ENCODE peak calls at places on chromosomes 3 and 15, in ten cellular contexts. One of them, this sample, is unnamed.

GRCh38 chr15:100291106-100291505 is 50.7 kb downstream of the ADAMTS17 start:
- DNase-seq in A549: no peak
- DNase-seq in MM.1S: peak; percentile 29
- DNase-seq in stimulated activated naive B cell treated with anti-CD40 and anti-IgM and Interleukin-4, amounts not matched to agents 10 μg/mL and 1 μg/mL and 100 μg/mL, for 72 hours: no peak
- DNase-seq in NCI-H69: no peak
- DNase-seq in body of pancreas: no peak
- DNase-seq in activated T-helper 1 cell treated with Interleukin-2 at 50 U/mL for 16 hours: no peak
- DNase-seq in effector CD8-positive, alpha-beta T cell: no peak
- DNase-seq in sciatic nerve: no peak
- DNase-seq in NCI-H1092 treated with DMSO at 0.1 percent for 48 hours: no peak
- DNase-seq in this sample: no peak

GRCh38 chr15:43799209-43799944 is 643 bp downstream of the SERINC4 start:
- DNase-seq in A549: no peak
- DNase-seq in MM.1S: no peak
- DNase-seq in stimulated activated naive B cell treated with anti-CD40 and anti-IgM and Interleukin-4, amounts not matched to agents 10 μg/mL and 1 μg/mL and 100 μg/mL, for 72 hours: no peak
- DNase-seq in NCI-H69: peak; percentile 97
- DNase-seq in body of pancreas: peak; percentile 17
- DNase-seq in activated T-helper 1 cell treated with Interleukin-2 at 50 U/mL for 16 hours: no peak
- DNase-seq in effector CD8-positive, alpha-beta T cell: no peak
- DNase-seq in sciatic nerve: no peak
- DNase-seq in NCI-H1092 treated with DMSO at 0.1 percent for 48 hours: no peak
- DNase-seq in this sample: peak; percentile 43

GRCh38 chr3:175001091-175001490 is 142.0 kb downstream of the NAALADL2 start:
- DNase-seq in A549: no peak
- DNase-seq in MM.1S: no peak
- DNase-seq in stimulated activated naive B cell treated with anti-CD40 and anti-IgM and Interleukin-4, amounts not matched to agents 10 μg/mL and 1 μg/mL and 100 μg/mL, for 72 hours: no peak
- DNase-seq in NCI-H69: no peak
- DNase-seq in body of pancreas: no peak
- DNase-seq in activated T-helper 1 cell treated with Interleukin-2 at 50 U/mL for 16 hours: no peak
- DNase-seq in effector CD8-positive, alpha-beta T cell: no peak
- DNase-seq in sciatic nerve: no peak
- DNase-seq in NCI-H1092 treated with DMSO at 0.1 percent for 48 hours: no peak
- DNase-seq in this sample: no peak

GRCh38 chr3:157469571-157470294 is 33.1 kb downstream of the PTX3 start:
- DNase-seq in A549: no peak
- DNase-seq in MM.1S: no peak
- DNase-seq in stimulated activated naive B cell treated with anti-CD40 and anti-IgM and Interleukin-4, amounts not matched to agents 10 μg/mL and 1 μg/mL and 100 μg/mL, for 72 hours: no peak
- DNase-seq in NCI-H69: no peak
- DNase-seq in body of pancreas: no peak
- DNase-seq in activated T-helper 1 cell treated with Interleukin-2 at 50 U/mL for 16 hours: no peak
- DNase-seq in effector CD8-positive, alpha-beta T cell: no peak
- DNase-seq in sciatic nerve: no peak
- DNase-seq in NCI-H1092 treated with DMSO at 0.1 percent for 48 hours: no peak
- DNase-seq in this sample: no peak

GRCh38 chr3:187040637-187041361 is 98.5 kb downstream of the RPL39L start:
- DNase-seq in A549: no peak
- DNase-seq in MM.1S: no peak
- DNase-seq in stimulated activated naive B cell treated with anti-CD40 and anti-IgM and Interleukin-4, amounts not matched to agents 10 μg/mL and 1 μg/mL and 100 μg/mL, for 72 hours: no peak
- DNase-seq in NCI-H69: no peak
- DNase-seq in body of pancreas: no peak
- DNase-seq in activated T-helper 1 cell treated with Interleukin-2 at 50 U/mL for 16 hours: no peak
- DNase-seq in effector CD8-positive, alpha-beta T cell: no peak
- DNase-seq in sciatic nerve: no peak
- DNase-seq in NCI-H1092 treated with DMSO at 0.1 percent for 48 hours: no peak
- DNase-seq in this sample: no peak

GRCh38 chr15:50767332-50767861 is 1.9 kb upstream of the SPPL2A start:
- DNase-seq in A549: no peak
- DNase-seq in MM.1S: no peak
- DNase-seq in stimulated activated naive B cell treated with anti-CD40 and anti-IgM and Interleukin-4, amounts not matched to agents 10 μg/mL and 1 μg/mL and 100 μg/mL, for 72 hours: no peak
- DNase-seq in NCI-H69: peak; percentile 60
- DNase-seq in body of pancreas: peak; percentile 23
- DNase-seq in activated T-helper 1 cell treated with Interleukin-2 at 50 U/mL for 16 hours: no peak
- DNase-seq in effector CD8-positive, alpha-beta T cell: no peak
- DNase-seq in sciatic nerve: no peak
- DNase-seq in NCI-H1092 treated with DMSO at 0.1 percent for 48 hours: no peak
- DNase-seq in this sample: no peak

GRCh38 chr3:113153499-113154107 is 57.8 kb upstream of the BOC start:
- DNase-seq in A549: no peak
- DNase-seq in MM.1S: peak; percentile 61
- DNase-seq in stimulated activated naive B cell treated with anti-CD40 and anti-IgM and Interleukin-4, amounts not matched to agents 10 μg/mL and 1 μg/mL and 100 μg/mL, for 72 hours: no peak
- DNase-seq in NCI-H69: no peak
- DNase-seq in body of pancreas: no peak
- DNase-seq in activated T-helper 1 cell treated with Interleukin-2 at 50 U/mL for 16 hours: no peak
- DNase-seq in effector CD8-positive, alpha-beta T cell: no peak
- DNase-seq in sciatic nerve: no peak
- DNase-seq in NCI-H1092 treated with DMSO at 0.1 percent for 48 hours: no peak
- DNase-seq in this sample: no peak

GRCh38 chr3:109176726-109177125 is 40.2 kb downstream of the C3orf85 start:
- DNase-seq in A549: no peak
- DNase-seq in MM.1S: no peak
- DNase-seq in stimulated activated naive B cell treated with anti-CD40 and anti-IgM and Interleukin-4, amounts not matched to agents 10 μg/mL and 1 μg/mL and 100 μg/mL, for 72 hours: no peak
- DNase-seq in NCI-H69: no peak
- DNase-seq in body of pancreas: no peak
- DNase-seq in activated T-helper 1 cell treated with Interleukin-2 at 50 U/mL for 16 hours: no peak
- DNase-seq in effector CD8-positive, alpha-beta T cell: no peak
- DNase-seq in sciatic nerve: no peak
- DNase-seq in NCI-H1092 treated with DMSO at 0.1 percent for 48 hours: no peak
- DNase-seq in this sample: no peak

GRCh38 chr3:171788546-171789351 is 21.5 kb downstream of the PLD1 start:
- DNase-seq in A549: no peak
- DNase-seq in MM.1S: no peak
- DNase-seq in stimulated activated naive B cell treated with anti-CD40 and anti-IgM and Interleukin-4, amounts not matched to agents 10 μg/mL and 1 μg/mL and 100 μg/mL, for 72 hours: no peak
- DNase-seq in NCI-H69: peak; percentile 57
- DNase-seq in body of pancreas: no peak
- DNase-seq in activated T-helper 1 cell treated with Interleukin-2 at 50 U/mL for 16 hours: no peak
- DNase-seq in effector CD8-positive, alpha-beta T cell: no peak
- DNase-seq in sciatic nerve: no peak
- DNase-seq in NCI-H1092 treated with DMSO at 0.1 percent for 48 hours: no peak
- DNase-seq in this sample: no peak

GRCh38 chr15:77064539-77065308 is 6.2 kb downstream of the TSPAN3 start:
- DNase-seq in A549: no peak
- DNase-seq in MM.1S: no peak
- DNase-seq in stimulated activated naive B cell treated with anti-CD40 and anti-IgM and Interleukin-4, amounts not matched to agents 10 μg/mL and 1 μg/mL and 100 μg/mL, for 72 hours: no peak
- DNase-seq in NCI-H69: no peak
- DNase-seq in body of pancreas: no peak
- DNase-seq in activated T-helper 1 cell treated with Interleukin-2 at 50 U/mL for 16 hours: no peak
- DNase-seq in effector CD8-positive, alpha-beta T cell: no peak
- DNase-seq in sciatic nerve: no peak
- DNase-seq in NCI-H1092 treated with DMSO at 0.1 percent for 48 hours: no peak
- DNase-seq in this sample: peak; percentile 42

GRCh38 chr3:129595544-129596193 is 10.8 kb downstream of the PLXND1 start:
- DNase-seq in A549: no peak
- DNase-seq in MM.1S: no peak
- DNase-seq in stimulated activated naive B cell treated with anti-CD40 and anti-IgM and Interleukin-4, amounts not matched to agents 10 μg/mL and 1 μg/mL and 100 μg/mL, for 72 hours: no peak
- DNase-seq in NCI-H69: no peak
- DNase-seq in body of pancreas: no peak
- DNase-seq in activated T-helper 1 cell treated with Interleukin-2 at 50 U/mL for 16 hours: no peak
- DNase-seq in effector CD8-positive, alpha-beta T cell: no peak
- DNase-seq in sciatic nerve: no peak
- DNase-seq in NCI-H1092 treated with DMSO at 0.1 percent for 48 hours: no peak
- DNase-seq in this sample: no peak

GRCh38 chr3:134654031-134654430 is 3.2 kb upstream of the KY start:
- DNase-seq in A549: no peak
- DNase-seq in MM.1S: no peak
- DNase-seq in stimulated activated naive B cell treated with anti-CD40 and anti-IgM and Interleukin-4, amounts not matched to agents 10 μg/mL and 1 μg/mL and 100 μg/mL, for 72 hours: no peak
- DNase-seq in NCI-H69: no peak
- DNase-seq in body of pancreas: no peak
- DNase-seq in activated T-helper 1 cell treated with Interleukin-2 at 50 U/mL for 16 hours: no peak
- DNase-seq in effector CD8-positive, alpha-beta T cell: no peak
- DNase-seq in sciatic nerve: no peak
- DNase-seq in NCI-H1092 treated with DMSO at 0.1 percent for 48 hours: no peak
- DNase-seq in this sample: no peak

GRCh38 chr15:90638241-90638691 is 78.9 kb upstream of the BLM start:
- DNase-seq in A549: no peak
- DNase-seq in MM.1S: no peak
- DNase-seq in stimulated activated naive B cell treated with anti-CD40 and anti-IgM and Interleukin-4, amounts not matched to agents 10 μg/mL and 1 μg/mL and 100 μg/mL, for 72 hours: no peak
- DNase-seq in NCI-H69: peak; percentile 68
- DNase-seq in body of pancreas: no peak
- DNase-seq in activated T-helper 1 cell treated with Interleukin-2 at 50 U/mL for 16 hours: no peak
- DNase-seq in effector CD8-positive, alpha-beta T cell: no peak
- DNase-seq in sciatic nerve: no peak
- DNase-seq in NCI-H1092 treated with DMSO at 0.1 percent for 48 hours: peak; percentile 70
- DNase-seq in this sample: no peak

GRCh38 chr3:108403921-108404320 is 106.5 kb downstream of the MYH15 start:
- DNase-seq in A549: no peak
- DNase-seq in MM.1S: no peak
- DNase-seq in stimulated activated naive B cell treated with anti-CD40 and anti-IgM and Interleukin-4, amounts not matched to agents 10 μg/mL and 1 μg/mL and 100 μg/mL, for 72 hours: no peak
- DNase-seq in NCI-H69: peak; percentile 53
- DNase-seq in body of pancreas: no peak
- DNase-seq in activated T-helper 1 cell treated with Interleukin-2 at 50 U/mL for 16 hours: no peak
- DNase-seq in effector CD8-positive, alpha-beta T cell: no peak
- DNase-seq in sciatic nerve: no peak
- DNase-seq in NCI-H1092 treated with DMSO at 0.1 percent for 48 hours: no peak
- DNase-seq in this sample: no peak

GRCh38 chr3:197027151-197027895 is 2.3 kb downstream of the MELTF start:
- DNase-seq in A549: no peak
- DNase-seq in MM.1S: no peak
- DNase-seq in stimulated activated naive B cell treated with anti-CD40 and anti-IgM and Interleukin-4, amounts not matched to agents 10 μg/mL and 1 μg/mL and 100 μg/mL, for 72 hours: no peak
- DNase-seq in NCI-H69: no peak
- DNase-seq in body of pancreas: no peak
- DNase-seq in activated T-helper 1 cell treated with Interleukin-2 at 50 U/mL for 16 hours: no peak
- DNase-seq in effector CD8-positive, alpha-beta T cell: no peak
- DNase-seq in sciatic nerve: no peak
- DNase-seq in NCI-H1092 treated with DMSO at 0.1 percent for 48 hours: no peak
- DNase-seq in this sample: peak; percentile 6

GRCh38 chr3:120652281-120652680 is 29.8 kb downstream of the HGD start:
- DNase-seq in A549: no peak
- DNase-seq in MM.1S: no peak
- DNase-seq in stimulated activated naive B cell treated with anti-CD40 and anti-IgM and Interleukin-4, amounts not matched to agents 10 μg/mL and 1 μg/mL and 100 μg/mL, for 72 hours: no peak
- DNase-seq in NCI-H69: no peak
- DNase-seq in body of pancreas: no peak
- DNase-seq in activated T-helper 1 cell treated with Interleukin-2 at 50 U/mL for 16 hours: no peak
- DNase-seq in effector CD8-positive, alpha-beta T cell: no peak
- DNase-seq in sciatic nerve: no peak
- DNase-seq in NCI-H1092 treated with DMSO at 0.1 percent for 48 hours: no peak
- DNase-seq in this sample: no peak

GRCh38 chr3:126421573-126422119 is 26.9 kb downstream of the CFAP100 start:
- DNase-seq in A549: no peak
- DNase-seq in MM.1S: no peak
- DNase-seq in stimulated activated naive B cell treated with anti-CD40 and anti-IgM and Interleukin-4, amounts not matched to agents 10 μg/mL and 1 μg/mL and 100 μg/mL, for 72 hours: no peak
- DNase-seq in NCI-H69: no peak
- DNase-seq in body of pancreas: no peak
- DNase-seq in activated T-helper 1 cell treated with Interleukin-2 at 50 U/mL for 16 hours: no peak
- DNase-seq in effector CD8-positive, alpha-beta T cell: no peak
- DNase-seq in sciatic nerve: peak; percentile 40
- DNase-seq in NCI-H1092 treated with DMSO at 0.1 percent for 48 hours: no peak
- DNase-seq in this sample: no peak

GRCh38 chr3:46974421-46975227 is 1.9 kb downstream of the CCDC12 start:
- DNase-seq in A549: no peak
- DNase-seq in MM.1S: no peak
- DNase-seq in stimulated activated naive B cell treated with anti-CD40 and anti-IgM and Interleukin-4, amounts not matched to agents 10 μg/mL and 1 μg/mL and 100 μg/mL, for 72 hours: no peak
- DNase-seq in NCI-H69: no peak
- DNase-seq in body of pancreas: no peak
- DNase-seq in activated T-helper 1 cell treated with Interleukin-2 at 50 U/mL for 16 hours: no peak
- DNase-seq in effector CD8-positive, alpha-beta T cell: no peak
- DNase-seq in sciatic nerve: no peak
- DNase-seq in NCI-H1092 treated with DMSO at 0.1 percent for 48 hours: no peak
- DNase-seq in this sample: no peak

GRCh38 chr3:51799879-51800757 is 21.1 kb upstream of the IQCF6 start:
- DNase-seq in A549: peak; percentile 33
- DNase-seq in MM.1S: peak; percentile 56
- DNase-seq in stimulated activated naive B cell treated with anti-CD40 and anti-IgM and Interleukin-4, amounts not matched to agents 10 μg/mL and 1 μg/mL and 100 μg/mL, for 72 hours: no peak
- DNase-seq in NCI-H69: peak; percentile 44
- DNase-seq in body of pancreas: no peak
- DNase-seq in activated T-helper 1 cell treated with Interleukin-2 at 50 U/mL for 16 hours: no peak
- DNase-seq in effector CD8-positive, alpha-beta T cell: no peak
- DNase-seq in sciatic nerve: no peak
- DNase-seq in NCI-H1092 treated with DMSO at 0.1 percent for 48 hours: peak; percentile 8
- DNase-seq in this sample: peak; percentile 50

GRCh38 chr3:125317761-125318496 is 57.2 kb downstream of the ZNF148 start:
- DNase-seq in A549: no peak
- DNase-seq in MM.1S: no peak
- DNase-seq in stimulated activated naive B cell treated with anti-CD40 and anti-IgM and Interleukin-4, amounts not matched to agents 10 μg/mL and 1 μg/mL and 100 μg/mL, for 72 hours: no peak
- DNase-seq in NCI-H69: no peak
- DNase-seq in body of pancreas: no peak
- DNase-seq in activated T-helper 1 cell treated with Interleukin-2 at 50 U/mL for 16 hours: no peak
- DNase-seq in effector CD8-positive, alpha-beta T cell: no peak
- DNase-seq in sciatic nerve: no peak
- DNase-seq in NCI-H1092 treated with DMSO at 0.1 percent for 48 hours: no peak
- DNase-seq in this sample: no peak

GRCh38 chr3:44092497-44092896 is 149.2 kb upstream of the TOPAZ1 start:
- DNase-seq in A549: no peak
- DNase-seq in MM.1S: no peak
- DNase-seq in stimulated activated naive B cell treated with anti-CD40 and anti-IgM and Interleukin-4, amounts not matched to agents 10 μg/mL and 1 μg/mL and 100 μg/mL, for 72 hours: no peak
- DNase-seq in NCI-H69: no peak
- DNase-seq in body of pancreas: no peak
- DNase-seq in activated T-helper 1 cell treated with Interleukin-2 at 50 U/mL for 16 hours: no peak
- DNase-seq in effector CD8-positive, alpha-beta T cell: no peak
- DNase-seq in sciatic nerve: no peak
- DNase-seq in NCI-H1092 treated with DMSO at 0.1 percent for 48 hours: no peak
- DNase-seq in this sample: no peak

GRCh38 chr15:95016511-95017219 is 785.3 kb downstream of the MCTP2 start:
- DNase-seq in A549: no peak
- DNase-seq in MM.1S: no peak
- DNase-seq in stimulated activated naive B cell treated with anti-CD40 and anti-IgM and Interleukin-4, amounts not matched to agents 10 μg/mL and 1 μg/mL and 100 μg/mL, for 72 hours: no peak
- DNase-seq in NCI-H69: no peak
- DNase-seq in body of pancreas: no peak
- DNase-seq in activated T-helper 1 cell treated with Interleukin-2 at 50 U/mL for 16 hours: no peak
- DNase-seq in effector CD8-positive, alpha-beta T cell: no peak
- DNase-seq in sciatic nerve: no peak
- DNase-seq in NCI-H1092 treated with DMSO at 0.1 percent for 48 hours: no peak
- DNase-seq in this sample: no peak

GRCh38 chr15:93359780-93360161 is 270.8 kb upstream of the RGMA start:
- DNase-seq in A549: no peak
- DNase-seq in MM.1S: no peak
- DNase-seq in stimulated activated naive B cell treated with anti-CD40 and anti-IgM and Interleukin-4, amounts not matched to agents 10 μg/mL and 1 μg/mL and 100 μg/mL, for 72 hours: no peak
- DNase-seq in NCI-H69: no peak
- DNase-seq in body of pancreas: no peak
- DNase-seq in activated T-helper 1 cell treated with Interleukin-2 at 50 U/mL for 16 hours: no peak
- DNase-seq in effector CD8-positive, alpha-beta T cell: no peak
- DNase-seq in sciatic nerve: no peak
- DNase-seq in NCI-H1092 treated with DMSO at 0.1 percent for 48 hours: no peak
- DNase-seq in this sample: no peak

GRCh38 chr3:75978686-75979085 is 193.3 kb upstream of the ZNF717 start:
- DNase-seq in A549: no peak
- DNase-seq in MM.1S: no peak
- DNase-seq in stimulated activated naive B cell treated with anti-CD40 and anti-IgM and Interleukin-4, amounts not matched to agents 10 μg/mL and 1 μg/mL and 100 μg/mL, for 72 hours: no peak
- DNase-seq in NCI-H69: no peak
- DNase-seq in body of pancreas: no peak
- DNase-seq in activated T-helper 1 cell treated with Interleukin-2 at 50 U/mL for 16 hours: no peak
- DNase-seq in effector CD8-positive, alpha-beta T cell: no peak
- DNase-seq in sciatic nerve: no peak
- DNase-seq in NCI-H1092 treated with DMSO at 0.1 percent for 48 hours: no peak
- DNase-seq in this sample: no peak

GRCh38 chr15:51759557-51760070 is 8.2 kb downstream of the TMOD2 start:
- DNase-seq in A549: no peak
- DNase-seq in MM.1S: no peak
- DNase-seq in stimulated activated naive B cell treated with anti-CD40 and anti-IgM and Interleukin-4, amounts not matched to agents 10 μg/mL and 1 μg/mL and 100 μg/mL, for 72 hours: no peak
- DNase-seq in NCI-H69: peak; percentile 75
- DNase-seq in body of pancreas: peak; percentile 41
- DNase-seq in activated T-helper 1 cell treated with Interleukin-2 at 50 U/mL for 16 hours: no peak
- DNase-seq in effector CD8-positive, alpha-beta T cell: no peak
- DNase-seq in sciatic nerve: peak; percentile 70
- DNase-seq in NCI-H1092 treated with DMSO at 0.1 percent for 48 hours: peak; percentile 18
- DNase-seq in this sample: peak; percentile 41

GRCh38 chr15:44381223-44381622 is 46.2 kb upstream of the CTDSPL2 start:
- DNase-seq in A549: no peak
- DNase-seq in MM.1S: no peak
- DNase-seq in stimulated activated naive B cell treated with anti-CD40 and anti-IgM and Interleukin-4, amounts not matched to agents 10 μg/mL and 1 μg/mL and 100 μg/mL, for 72 hours: no peak
- DNase-seq in NCI-H69: no peak
- DNase-seq in body of pancreas: no peak
- DNase-seq in activated T-helper 1 cell treated with Interleukin-2 at 50 U/mL for 16 hours: no peak
- DNase-seq in effector CD8-positive, alpha-beta T cell: no peak
- DNase-seq in sciatic nerve: no peak
- DNase-seq in NCI-H1092 treated with DMSO at 0.1 percent for 48 hours: no peak
- DNase-seq in this sample: no peak

GRCh38 chr15:69085325-69086081 is 71.0 kb downstream of the NOX5 start:
- DNase-seq in A549: no peak
- DNase-seq in MM.1S: no peak
- DNase-seq in stimulated activated naive B cell treated with anti-CD40 and anti-IgM and Interleukin-4, amounts not matched to agents 10 μg/mL and 1 μg/mL and 100 μg/mL, for 72 hours: no peak
- DNase-seq in NCI-H69: no peak
- DNase-seq in body of pancreas: no peak
- DNase-seq in activated T-helper 1 cell treated with Interleukin-2 at 50 U/mL for 16 hours: no peak
- DNase-seq in effector CD8-positive, alpha-beta T cell: no peak
- DNase-seq in sciatic nerve: no peak
- DNase-seq in NCI-H1092 treated with DMSO at 0.1 percent for 48 hours: no peak
- DNase-seq in this sample: no peak